ENCODE peak calls at places on chromosomes 16 and 17, in eight cellular contexts. One of them, this sample, is unnamed.

GRCh38 chr17:6021627-6022026 is 48.6 kb upstream of the WSCD1 start:
- DNase-seq in Daoy: no peak
- DNase-seq in Calu3: no peak
- DNase-seq in stimulated activated CD4-positive, alpha-beta T cell treated with anti-CD3 and anti-CD28 coated beads, Interleukin-1b, Interleukin-23, amount 100 ng/mL, for 24 hours: no peak
- DNase-seq in HT-29: no peak
- DNase-seq in anterior cingulate cortex: no peak
- DNase-seq in cerebellum: no peak
- DNase-seq in DMS 273 treated with DMSO at 0.1 percent for 48 hours: no peak
- DNase-seq in this sample: no peak

GRCh38 chr16:85621698-85622433 is 8.7 kb downstream of the GSE1 start:
- DNase-seq in Daoy: no peak
- DNase-seq in Calu3: peak
- DNase-seq in stimulated activated CD4-positive, alpha-beta T cell treated with anti-CD3 and anti-CD28 coated beads, Interleukin-1b, Interleukin-23, amount 100 ng/mL, for 24 hours: no peak
- DNase-seq in HT-29: peak
- DNase-seq in anterior cingulate cortex: no peak
- DNase-seq in cerebellum: no peak
- DNase-seq in DMS 273 treated with DMSO at 0.1 percent for 48 hours: no peak
- DNase-seq in this sample: no peak

GRCh38 chr16:73337897-73338296 is 290.0 kb upstream of the ZFHX3 start:
- DNase-seq in Daoy: no peak
- DNase-seq in Calu3: no peak
- DNase-seq in stimulated activated CD4-positive, alpha-beta T cell treated with anti-CD3 and anti-CD28 coated beads, Interleukin-1b, Interleukin-23, amount 100 ng/mL, for 24 hours: no peak
- DNase-seq in HT-29: no peak
- DNase-seq in anterior cingulate cortex: no peak
- DNase-seq in cerebellum: no peak
- DNase-seq in DMS 273 treated with DMSO at 0.1 percent for 48 hours: no peak
- DNase-seq in this sample: no peak

GRCh38 chr16:2535644-2536021 is 2.2 kb upstream of the PDPK1 start:
- DNase-seq in Daoy: peak
- DNase-seq in Calu3: no peak
- DNase-seq in stimulated activated CD4-positive, alpha-beta T cell treated with anti-CD3 and anti-CD28 coated beads, Interleukin-1b, Interleukin-23, amount 100 ng/mL, for 24 hours: no peak
- DNase-seq in HT-29: peak
- DNase-seq in anterior cingulate cortex: no peak
- DNase-seq in cerebellum: no peak
- DNase-seq in DMS 273 treated with DMSO at 0.1 percent for 48 hours: no peak
- DNase-seq in this sample: no peak

GRCh38 chr16:83015871-83016270 is 389.1 kb downstream of the CDH13 start:
- DNase-seq in Daoy: no peak
- DNase-seq in Calu3: no peak
- DNase-seq in stimulated activated CD4-positive, alpha-beta T cell treated with anti-CD3 and anti-CD28 coated beads, Interleukin-1b, Interleukin-23, amount 100 ng/mL, for 24 hours: no peak
- DNase-seq in HT-29: no peak
- DNase-seq in anterior cingulate cortex: no peak
- DNase-seq in cerebellum: peak
- DNase-seq in DMS 273 treated with DMSO at 0.1 percent for 48 hours: peak
- DNase-seq in this sample: no peak

GRCh38 chr17:44541884-44542581 is 15.3 kb upstream of the FZD2 start:
- DNase-seq in Daoy: peak
- DNase-seq in Calu3: no peak
- DNase-seq in stimulated activated CD4-positive, alpha-beta T cell treated with anti-CD3 and anti-CD28 coated beads, Interleukin-1b, Interleukin-23, amount 100 ng/mL, for 24 hours: no peak
- DNase-seq in HT-29: no peak
- DNase-seq in anterior cingulate cortex: no peak
- DNase-seq in cerebellum: no peak
- DNase-seq in DMS 273 treated with DMSO at 0.1 percent for 48 hours: no peak
- DNase-seq in this sample: no peak

GRCh38 chr17:27950995-27951394 is 57.8 kb upstream of the LYRM9 start:
- DNase-seq in Daoy: no peak
- DNase-seq in Calu3: no peak
- DNase-seq in stimulated activated CD4-positive, alpha-beta T cell treated with anti-CD3 and anti-CD28 coated beads, Interleukin-1b, Interleukin-23, amount 100 ng/mL, for 24 hours: no peak
- DNase-seq in HT-29: no peak
- DNase-seq in anterior cingulate cortex: no peak
- DNase-seq in cerebellum: no peak
- DNase-seq in DMS 273 treated with DMSO at 0.1 percent for 48 hours: no peak
- DNase-seq in this sample: no peak

GRCh38 chr17:10613775-10614513 is 43.2 kb downstream of the MYH3 start:
- DNase-seq in Daoy: peak
- DNase-seq in Calu3: no peak
- DNase-seq in stimulated activated CD4-positive, alpha-beta T cell treated with anti-CD3 and anti-CD28 coated beads, Interleukin-1b, Interleukin-23, amount 100 ng/mL, for 24 hours: no peak
- DNase-seq in HT-29: no peak
- DNase-seq in anterior cingulate cortex: no peak
- DNase-seq in cerebellum: no peak
- DNase-seq in DMS 273 treated with DMSO at 0.1 percent for 48 hours: no peak
- DNase-seq in this sample: no peak

GRCh38 chr16:78257376-78257728 is 157.9 kb downstream of the WWOX start:
- DNase-seq in Daoy: peak
- DNase-seq in Calu3: no peak
- DNase-seq in stimulated activated CD4-positive, alpha-beta T cell treated with anti-CD3 and anti-CD28 coated beads, Interleukin-1b, Interleukin-23, amount 100 ng/mL, for 24 hours: no peak
- DNase-seq in HT-29: no peak
- DNase-seq in anterior cingulate cortex: no peak
- DNase-seq in cerebellum: no peak
- DNase-seq in DMS 273 treated with DMSO at 0.1 percent for 48 hours: no peak
- DNase-seq in this sample: no peak

GRCh38 chr16:87335968-87336849 is 19.0 kb upstream of the C16orf95 start:
- DNase-seq in Daoy: no peak
- DNase-seq in Calu3: no peak
- DNase-seq in stimulated activated CD4-positive, alpha-beta T cell treated with anti-CD3 and anti-CD28 coated beads, Interleukin-1b, Interleukin-23, amount 100 ng/mL, for 24 hours: no peak
- DNase-seq in HT-29: no peak
- DNase-seq in anterior cingulate cortex: no peak
- DNase-seq in cerebellum: no peak
- DNase-seq in DMS 273 treated with DMSO at 0.1 percent for 48 hours: no peak
- DNase-seq in this sample: no peak

GRCh38 chr17:8606415-8606814 is 24.1 kb downstream of the MYH10 start:
- DNase-seq in Daoy: no peak
- DNase-seq in Calu3: no peak
- DNase-seq in stimulated activated CD4-positive, alpha-beta T cell treated with anti-CD3 and anti-CD28 coated beads, Interleukin-1b, Interleukin-23, amount 100 ng/mL, for 24 hours: no peak
- DNase-seq in HT-29: no peak
- DNase-seq in anterior cingulate cortex: no peak
- DNase-seq in cerebellum: no peak
- DNase-seq in DMS 273 treated with DMSO at 0.1 percent for 48 hours: peak
- DNase-seq in this sample: no peak

GRCh38 chr16:10579965-10580918 is at the start of gene EMP2:
- DNase-seq in Daoy: peak
- DNase-seq in Calu3: peak
- DNase-seq in stimulated activated CD4-positive, alpha-beta T cell treated with anti-CD3 and anti-CD28 coated beads, Interleukin-1b, Interleukin-23, amount 100 ng/mL, for 24 hours: no peak
- DNase-seq in HT-29: peak
- DNase-seq in anterior cingulate cortex: peak
- DNase-seq in cerebellum: peak
- DNase-seq in DMS 273 treated with DMSO at 0.1 percent for 48 hours: peak
- DNase-seq in this sample: no peak

GRCh38 chr17:8462564-8462963 is 26.9 kb downstream of the NDEL1 start:
- DNase-seq in Daoy: no peak
- DNase-seq in Calu3: no peak
- DNase-seq in stimulated activated CD4-positive, alpha-beta T cell treated with anti-CD3 and anti-CD28 coated beads, Interleukin-1b, Interleukin-23, amount 100 ng/mL, for 24 hours: no peak
- DNase-seq in HT-29: no peak
- DNase-seq in anterior cingulate cortex: no peak
- DNase-seq in cerebellum: no peak
- DNase-seq in DMS 273 treated with DMSO at 0.1 percent for 48 hours: no peak
- DNase-seq in this sample: no peak

GRCh38 chr17:58414596-58414997 is 2.7 kb downstream of the RNF43 start:
- DNase-seq in Daoy: peak
- DNase-seq in Calu3: no peak
- DNase-seq in stimulated activated CD4-positive, alpha-beta T cell treated with anti-CD3 and anti-CD28 coated beads, Interleukin-1b, Interleukin-23, amount 100 ng/mL, for 24 hours: no peak
- DNase-seq in HT-29: peak
- DNase-seq in anterior cingulate cortex: no peak
- DNase-seq in cerebellum: peak
- DNase-seq in DMS 273 treated with DMSO at 0.1 percent for 48 hours: no peak
- DNase-seq in this sample: no peak

GRCh38 chr16:50858877-50859627 is 117.2 kb downstream of the CYLD start:
- DNase-seq in Daoy: no peak
- DNase-seq in Calu3: no peak
- DNase-seq in stimulated activated CD4-positive, alpha-beta T cell treated with anti-CD3 and anti-CD28 coated beads, Interleukin-1b, Interleukin-23, amount 100 ng/mL, for 24 hours: no peak
- DNase-seq in HT-29: no peak
- DNase-seq in anterior cingulate cortex: no peak
- DNase-seq in cerebellum: no peak
- DNase-seq in DMS 273 treated with DMSO at 0.1 percent for 48 hours: no peak
- DNase-seq in this sample: no peak

GRCh38 chr16:75476817-75477216 is 12.3 kb upstream of the TMEM170A start:
- DNase-seq in Daoy: peak
- DNase-seq in Calu3: no peak
- DNase-seq in stimulated activated CD4-positive, alpha-beta T cell treated with anti-CD3 and anti-CD28 coated beads, Interleukin-1b, Interleukin-23, amount 100 ng/mL, for 24 hours: no peak
- DNase-seq in HT-29: no peak
- DNase-seq in anterior cingulate cortex: no peak
- DNase-seq in cerebellum: no peak
- DNase-seq in DMS 273 treated with DMSO at 0.1 percent for 48 hours: no peak
- DNase-seq in this sample: no peak

GRCh38 chr17:10762037-10762436 is 32.2 kb upstream of the TMEM220 start:
- DNase-seq in Daoy: no peak
- DNase-seq in Calu3: no peak
- DNase-seq in stimulated activated CD4-positive, alpha-beta T cell treated with anti-CD3 and anti-CD28 coated beads, Interleukin-1b, Interleukin-23, amount 100 ng/mL, for 24 hours: no peak
- DNase-seq in HT-29: no peak
- DNase-seq in anterior cingulate cortex: no peak
- DNase-seq in cerebellum: no peak
- DNase-seq in DMS 273 treated with DMSO at 0.1 percent for 48 hours: no peak
- DNase-seq in this sample: no peak

This sample was measured in pulmonary artery endothelial cell.